ENCODE peak calls at places on chromosomes 3 and 15, in eight cellular contexts. Q is astrocyte; Y is brain microvascular endothelial cell; D is mucosa of descending colon; R is esophagus muscularis mucosa; H is A549; X is uterus; Z is CD8-positive, alpha-beta T cell. S is an unnamed sample.

GRCh38 chr15:63063877-63064409 is 21.4 kb downstream of the TPM1 start:
- DNase-seq in X (no peak), Q (no peak), H (no peak), Z (no peak), R (no peak), Y (no peak), D (no peak), S (no peak)

GRCh38 chr15:74889390-74889881 is 406 bp upstream of the MPI start:
- DNase-seq in R (peak), X (no peak), D (peak), Y (peak), H (no peak), Z (no peak), Q (peak), S (no peak)

GRCh38 chr3:27224197-27224596 is 145.0 kb downstream of the NEK10 start:
- DNase-seq in Y (no peak), X (no peak), Z (no peak), D (no peak), H (no peak), R (no peak), Q (peak), S (no peak)

GRCh38 chr3:172132159-172132586 is 92.8 kb downstream of the FNDC3B start:
- DNase-seq in X (no peak), Z (no peak), Y (no peak), H (no peak), R (no peak), D (no peak), Q (no peak), S (no peak)

GRCh38 chr3:147915057-147915456 is 505.9 kb downstream of the ZIC1 start:
- DNase-seq in H (no peak), Z (no peak), Q (peak), D (no peak), R (no peak), X (no peak), Y (no peak), S (no peak)

GRCh38 chr3:170493712-170494182 is 75.1 kb downstream of the CLDN11 start:
- DNase-seq in X (peak), Y (peak), D (no peak), Z (no peak), Q (peak), H (peak), R (no peak), S (no peak)

GRCh38 chr3:87228316-87228715 is 1.2 kb downstream of the CHMP2B start:
- DNase-seq in D (no peak), X (no peak), R (no peak), H (no peak), Z (no peak), Y (no peak), Q (peak), S (no peak)

GRCh38 chr3:71074416-71074815 is 509.1 kb downstream of the FOXP1 start:
- DNase-seq in Q (no peak), R (no peak), Z (no peak), D (no peak), H (no peak), X (no peak), Y (peak), S (no peak)

GRCh38 chr3:66066963-66067617 is 28.4 kb upstream of the MAGI1 start:
- DNase-seq in R (no peak), H (no peak), Y (no peak), Q (no peak), D (no peak), Z (no peak), X (no peak), S (no peak)

GRCh38 chr3:47024932-47025331 is 45.5 kb downstream of the NBEAL2 start:
- DNase-seq in R (no peak), Z (no peak), D (no peak), Y (peak), Q (peak), X (no peak), H (no peak), S (no peak)

GRCh38 chr15:73075151-73075859 is 23.0 kb downstream of the NEO1 start:
- DNase-seq in Q (no peak), X (no peak), Y (no peak), Z (no peak), H (no peak), D (no peak), R (no peak), S (no peak)

GRCh38 chr3:171446801-171447578 is 13.2 kb downstream of the TNIK start:
- DNase-seq in Y (peak), Z (no peak), D (no peak), X (no peak), H (peak), R (no peak), Q (peak), S (peak)

GRCh38 chr15:85316244-85316934 is 64.0 kb upstream of the AKAP13 start:
- DNase-seq in Z (peak), X (no peak), R (no peak), Y (peak), D (no peak), H (peak), Q (peak), S (peak)

GRCh38 chr3:156674911-156675743 is 737 bp downstream of the TIPARP start:
- DNase-seq in D (peak), Y (peak), Q (no peak), H (peak), Z (peak), X (peak), R (no peak), S (no peak)

GRCh38 chr3:24886511-24886910 is 391.9 kb upstream of the THRB start:
- DNase-seq in X (no peak), H (no peak), R (no peak), Y (no peak), D (no peak), Q (no peak), Z (no peak), S (no peak)

GRCh38 chr3:146326875-146327543 is 76.1 kb upstream of the PLSCR4 start:
- DNase-seq in H (peak), D (no peak), Y (peak), X (peak), R (no peak), Q (peak), Z (no peak), S (peak)

GRCh38 chr15:74036271-74037170 is 42.0 kb downstream of the PML start:
- DNase-seq in H (peak), X (peak), R (no peak), Z (no peak), Q (peak), D (no peak), Y (peak), S (no peak)

GRCh38 chr3:158160958-158161357 is 51.1 kb downstream of the RSRC1 start:
- DNase-seq in R (no peak), H (peak), Z (no peak), X (no peak), Y (peak), D (no peak), Q (peak), S (peak)

DNA sequence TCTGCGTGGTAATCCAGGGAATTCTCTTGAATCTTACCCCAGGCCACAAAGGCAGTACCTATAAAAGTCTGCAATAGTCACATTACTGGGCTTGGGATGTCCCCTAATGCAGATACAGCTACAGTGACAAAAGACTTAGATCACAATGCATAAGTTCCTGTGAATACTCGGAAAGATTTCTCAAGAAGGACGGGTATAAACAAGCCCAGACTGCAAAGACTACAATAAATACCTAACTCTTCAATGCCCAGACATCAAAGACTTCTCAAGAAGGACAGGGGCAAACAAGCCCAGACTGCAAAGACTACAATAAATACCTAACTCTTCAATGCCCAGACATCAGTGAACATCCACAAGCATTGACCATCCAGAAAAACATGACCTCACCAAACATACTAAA is 50.9 kb downstream of the NUDT16 start:
- DNase-seq in Q (no peak), Z (no peak), R (no peak), D (no peak), Y (no peak), H (no peak), X (no peak), S (no peak)
- H3K4me3 ChIP-seq in Q (no peak), Z (no peak), R (no peak), D (no peak), Y (no peak), H (no peak), X (no peak), S (no peak)

GRCh38 chr3:150761831-150762661 is 923 bp downstream of the SIAH2 start:
- DNase-seq in X (peak), Y (peak), Q (peak), H (peak), D (peak), R (peak), Z (peak), S (peak)

GRCh38 chr3:150763122-150763840 is at the start of gene SIAH2:
- DNase-seq in R (peak), X (peak), H (peak), Z (peak), D (peak), Y (peak), Q (peak), S (peak)

GRCh38 chr3:150763841-150764483 is 993 bp upstream of the SIAH2 start:
- DNase-seq in Y (no peak), H (peak), X (peak), R (peak), D (peak), Z (no peak), Q (no peak), S (peak)

GRCh38 chr3:150760431-150761200 is 2.4 kb downstream of the SIAH2 start:
- DNase-seq in X (no peak), Y (no peak), H (no peak), R (no peak), D (no peak), Z (no peak), Q (no peak), S (no peak)

DNA sequence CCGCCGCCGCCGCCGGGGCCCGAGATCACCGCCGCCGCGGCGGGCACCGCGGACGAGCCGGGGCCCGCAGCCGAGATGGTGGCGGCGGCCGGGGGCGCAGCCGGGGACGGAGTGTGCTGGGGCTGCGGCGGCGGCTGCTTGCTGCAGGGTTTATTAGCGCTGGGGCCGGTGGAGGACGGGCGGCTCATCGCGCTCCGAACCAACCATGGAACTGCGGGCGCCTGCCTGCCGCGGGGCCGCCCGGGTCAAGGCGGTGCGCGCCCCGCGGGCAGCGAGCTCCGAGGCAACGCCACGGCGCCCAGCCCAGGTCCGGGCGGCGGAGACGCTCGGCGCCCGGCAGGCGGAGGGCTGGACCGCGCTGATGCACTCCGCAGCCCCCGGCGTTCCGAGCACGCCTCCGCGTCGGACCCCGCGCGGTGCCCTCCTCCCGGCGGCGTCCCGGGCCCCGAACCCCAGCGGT is 277 bp downstream of the SIAH2 start:
- DNase-seq in H (no peak), D (no peak), Q (no peak), Y (no peak), Z (no peak), R (no peak), X (no peak), S (no peak)
- TF ChIP-seq CTCF in H (no peak), D (no peak), Q (no peak), Y (no peak), Z (no peak), R (no peak), X (no peak), S (no peak)

DNA sequence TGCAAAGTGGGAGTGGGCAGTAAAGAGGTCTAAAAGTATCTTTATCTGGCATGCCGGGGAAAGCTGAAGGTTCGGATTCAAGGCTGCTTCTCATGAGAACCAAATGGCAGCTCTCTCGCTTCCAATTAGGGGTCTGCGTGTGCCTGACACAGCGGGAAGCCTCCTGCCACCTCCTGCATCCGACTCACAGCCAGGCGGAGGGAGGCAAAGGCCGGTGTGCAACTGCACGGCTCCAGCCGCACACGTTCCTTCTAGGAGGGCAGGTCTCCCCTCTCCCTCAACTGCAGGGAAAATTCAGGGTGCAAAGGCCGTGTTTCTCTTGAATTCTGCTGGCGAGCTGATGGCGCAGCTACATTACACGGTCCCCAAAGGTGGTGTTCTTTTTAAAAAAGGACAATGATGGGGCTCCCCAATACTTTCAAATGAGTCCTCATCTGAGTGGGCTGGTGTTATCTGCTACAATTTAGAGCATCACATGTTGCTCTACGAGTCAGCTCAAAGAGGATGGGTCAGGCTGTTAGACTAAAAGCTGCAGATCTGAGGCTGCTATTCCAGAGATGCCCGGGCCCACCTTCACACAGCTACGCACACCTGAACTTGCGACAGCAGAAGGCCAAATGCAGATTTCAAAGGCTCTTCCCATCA is 226.6 kb downstream of the ADAMTS17 start:
- DNase-seq in X (no peak), D (no peak), Z (no peak), Q (no peak), Y (no peak), H (no peak), R (no peak), S (no peak)
- H3K4me3 ChIP-seq in X (no peak), D (no peak), Z (no peak), Q (peak), Y (no peak), H (no peak), R (no peak), S (no peak)

DNA sequence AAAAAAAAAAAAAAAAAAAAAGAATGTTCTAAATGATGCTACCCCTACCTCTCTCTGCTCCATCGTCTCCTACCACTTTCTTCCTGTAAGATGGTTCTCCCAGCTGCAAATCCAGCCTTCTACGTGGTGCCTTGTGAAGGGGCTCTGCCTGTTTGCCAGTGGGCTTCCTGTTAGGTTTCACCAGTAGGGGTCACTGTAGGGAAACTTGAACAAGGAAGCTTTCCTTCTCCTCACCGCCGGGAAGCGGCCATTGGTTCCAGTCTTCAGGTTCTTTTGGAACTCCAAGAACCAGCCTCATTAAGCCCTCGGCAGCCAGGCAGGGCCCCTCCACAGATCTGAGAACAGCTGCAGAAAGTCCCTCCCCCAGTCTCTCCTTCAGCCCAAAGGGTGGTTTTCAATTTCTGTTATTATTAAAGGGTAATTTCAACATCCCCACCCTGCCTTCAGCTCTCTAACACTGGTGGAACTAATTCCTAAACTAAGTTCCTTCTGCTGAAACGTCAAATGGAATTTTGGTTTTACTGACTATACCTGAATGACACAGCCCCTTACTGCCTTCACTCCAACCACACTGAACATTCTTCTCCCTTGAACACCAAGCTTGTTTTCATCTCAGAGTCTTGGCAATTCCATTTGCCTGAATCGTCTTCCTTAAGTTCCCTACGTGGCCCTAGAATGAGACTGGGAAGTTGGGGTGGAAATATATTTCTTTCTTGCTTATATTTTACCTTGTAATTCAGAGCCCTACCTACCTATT is 13.5 kb downstream of the MCCC1 start:
- DNase-seq in Q (peak), Y (peak), Z (no peak), X (no peak), H (peak), D (no peak), R (no peak), S (no peak)
- TF ChIP-seq CTCF in Q (peak), Y (peak), Z (no peak), X (no peak), H (peak), D (no peak), R (no peak), S (peak)

GRCh38 chr3:122246214-122246613 is 62.7 kb downstream of the CASR start:
- DNase-seq in Z (no peak), D (no peak), Q (peak), H (no peak), X (no peak), Y (no peak), R (no peak), S (no peak)
- H3K4me3 ChIP-seq in Z (no peak), D (no peak), Q (no peak), H (no peak), X (no peak), Y (no peak), R (no peak), S (no peak)

GRCh38 chr3:19946832-19947548 is at the start of gene RAB5A:
- DNase-seq in Q (peak), Z (peak), H (peak), Y (peak), X (peak), D (peak), R (peak), S (peak)
- TF ChIP-seq CTCF in Q (no peak), Z (no peak), H (no peak), Y (no peak), X (no peak), D (no peak), R (no peak), S (no peak)

GRCh38 chr3:52893723-52894122 is 3.6 kb downstream of the STIMATE start:
- DNase-seq in D (no peak), Y (no peak), Z (no peak), X (no peak), Q (no peak), R (no peak), H (no peak), S (no peak)

GRCh38 chr3:52891164-52891563 is 6.2 kb downstream of the STIMATE start:
- DNase-seq in D (no peak), Y (no peak), H (no peak), X (no peak), R (no peak), Z (no peak), Q (no peak), S (no peak)

GRCh38 chr3:52892625-52893311 is 4.6 kb downstream of the STIMATE start:
- DNase-seq in Y (no peak), Z (no peak), H (no peak), R (no peak), Q (no peak), D (no peak), X (no peak), S (no peak)

GRCh38 chr3:52891615-52892081 is 5.7 kb downstream of the STIMATE start:
- DNase-seq in Z (no peak), Q (no peak), X (no peak), D (no peak), Y (no peak), H (no peak), R (no peak), S (peak)

DNA sequence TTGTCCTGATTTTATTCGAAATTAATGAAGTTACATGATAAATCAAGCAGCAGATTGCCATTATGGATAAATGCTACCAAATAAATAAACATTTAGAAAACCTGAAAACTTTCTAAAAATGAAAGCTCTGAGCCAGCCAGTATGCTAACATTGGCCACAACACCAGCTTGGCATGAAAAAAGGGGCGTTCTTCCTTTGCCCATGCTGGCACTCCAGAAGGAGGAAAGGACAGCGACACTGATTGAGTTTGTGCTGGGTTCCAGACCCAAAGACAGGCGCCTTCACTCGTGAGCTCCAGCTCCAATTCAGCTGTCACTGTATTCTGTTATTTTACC is 5.1 kb downstream of the STIMATE start:
- DNase-seq in D (no peak), Y (no peak), Z (no peak), Q (no peak), R (no peak), H (no peak), X (no peak), S (no peak)
- H3K4me3 ChIP-seq in D (no peak), Y (no peak), Z (no peak), Q (no peak), R (no peak), H (no peak), X (no peak), S (peak)

DNA sequence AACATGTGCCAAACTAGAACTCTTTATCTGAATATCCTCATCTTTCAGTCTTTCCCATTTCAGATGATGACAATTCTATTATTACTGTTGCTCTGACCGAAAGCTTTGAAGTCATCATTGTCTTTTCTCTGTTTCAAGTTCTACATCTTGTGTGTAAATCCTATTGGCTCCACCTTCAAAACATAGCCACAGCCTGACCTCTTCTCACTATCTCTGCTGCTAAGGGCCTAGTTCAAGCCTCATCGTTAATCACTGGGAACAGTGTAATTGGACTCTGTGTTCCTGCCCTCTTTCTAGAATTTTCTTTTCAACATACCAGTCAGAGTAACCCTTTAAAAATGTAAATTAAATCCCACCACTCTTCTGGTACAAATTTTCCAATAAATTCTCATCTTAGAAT is 105.1 kb downstream of the OXSM start:
- DNase-seq in H (no peak), Z (no peak), Y (no peak), D (no peak), R (no peak), X (no peak), Q (peak), S (no peak)
- TF ChIP-seq CTCF in H (no peak), Z (no peak), Y (no peak), D (no peak), R (no peak), X (no peak), Q (no peak), S (no peak)